ENCODE peak calls at places on chromosomes 16 and 17, in nine cellular contexts. One of them, this sample, is unnamed. For H3K4me1, the result is how much of the 10 kb centered on the place peaks cover.

GRCh38 chr16:87459833-87460232 is 33.0 kb downstream of the ZCCHC14 start:
- DNase-seq in adipocyte: no peak
- DNase-seq in MM.1S: no peak
- DNase-seq in BE2C: no peak
- DNase-seq in transverse colon: no peak
- DNase-seq in A549: no peak
- DNase-seq in psoas muscle: no peak
- DNase-seq in tibial nerve: no peak
- DNase-seq in mucosa of descending colon: no peak
- DNase-seq in this sample: no peak

GRCh38 chr16:64648282-64648681 is 473.6 kb downstream of the CDH11 start:
- DNase-seq in adipocyte: no peak
- DNase-seq in MM.1S: no peak
- DNase-seq in BE2C: no peak
- DNase-seq in transverse colon: no peak
- DNase-seq in A549: no peak
- DNase-seq in psoas muscle: no peak
- DNase-seq in tibial nerve: no peak
- DNase-seq in mucosa of descending colon: no peak
- DNase-seq in this sample: no peak

GRCh38 chr17:66791337-66791736 is 43.6 kb upstream of the CACNG5 start:
- DNase-seq in adipocyte: no peak
- DNase-seq in MM.1S: no peak
- DNase-seq in BE2C: no peak
- DNase-seq in transverse colon: no peak
- DNase-seq in A549: no peak
- DNase-seq in psoas muscle: no peak
- DNase-seq in tibial nerve: peak
- DNase-seq in mucosa of descending colon: peak
- DNase-seq in this sample: no peak

GRCh38 chr17:44083250-44083849 is 12.8 kb downstream of the G6PC3 start:
- DNase-seq in adipocyte: no peak
- DNase-seq in MM.1S: no peak
- DNase-seq in BE2C: peak
- DNase-seq in transverse colon: no peak
- DNase-seq in A549: peak
- DNase-seq in psoas muscle: no peak
- DNase-seq in tibial nerve: no peak
- DNase-seq in mucosa of descending colon: no peak
- DNase-seq in this sample: no peak

GRCh38 chr17:3827124-3827773 is 18.8 kb downstream of the NCBP3 start:
- DNase-seq in adipocyte: peak
- DNase-seq in MM.1S: peak
- DNase-seq in BE2C: peak
- DNase-seq in transverse colon: peak
- DNase-seq in A549: peak
- DNase-seq in psoas muscle: no peak
- DNase-seq in tibial nerve: peak
- DNase-seq in mucosa of descending colon: peak
- DNase-seq in this sample: peak

GRCh38 chr16:67142342-67142741 is 8.5 kb downstream of the B3GNT9 start:
- DNase-seq in adipocyte: no peak
- DNase-seq in MM.1S: no peak
- DNase-seq in BE2C: no peak
- DNase-seq in transverse colon: no peak
- DNase-seq in A549: no peak
- DNase-seq in psoas muscle: no peak
- DNase-seq in tibial nerve: no peak
- DNase-seq in mucosa of descending colon: no peak
- DNase-seq in this sample: no peak

GRCh38 chr17:50829336-50829735 is 6.0 kb upstream of the WFIKKN2 start:
- DNase-seq in adipocyte: no peak
- DNase-seq in MM.1S: peak
- DNase-seq in BE2C: no peak
- DNase-seq in transverse colon: no peak
- DNase-seq in A549: no peak
- DNase-seq in psoas muscle: no peak
- DNase-seq in tibial nerve: no peak
- DNase-seq in mucosa of descending colon: no peak
- DNase-seq in this sample: no peak

GRCh38 chr17:31053076-31053475 is 41.7 kb upstream of the NF1 start:
- DNase-seq in adipocyte: no peak
- DNase-seq in MM.1S: no peak
- DNase-seq in BE2C: no peak
- DNase-seq in transverse colon: no peak
- DNase-seq in A549: no peak
- DNase-seq in psoas muscle: no peak
- DNase-seq in tibial nerve: no peak
- DNase-seq in mucosa of descending colon: no peak
- DNase-seq in this sample: no peak

GRCh38 chr17:60127068-60128064 is 22.4 kb upstream of the CA4 start:
- DNase-seq in adipocyte: no peak
- DNase-seq in MM.1S: no peak
- DNase-seq in BE2C: no peak
- DNase-seq in transverse colon: no peak
- DNase-seq in A549: no peak
- DNase-seq in psoas muscle: no peak
- DNase-seq in tibial nerve: no peak
- DNase-seq in mucosa of descending colon: no peak
- DNase-seq in this sample: no peak

GRCh38 chr17:40071720-40072480 is 9.1 kb downstream of the THRA start:
- DNase-seq in adipocyte: peak
- DNase-seq in MM.1S: no peak
- DNase-seq in BE2C: peak
- DNase-seq in transverse colon: peak
- DNase-seq in A549: peak
- DNase-seq in psoas muscle: peak
- DNase-seq in tibial nerve: peak
- DNase-seq in mucosa of descending colon: peak
- DNase-seq in this sample: no peak

GRCh38 chr16:67249178-67249759 is 490 bp downstream of the SLC9A5 start:
- DNase-seq in adipocyte: no peak
- DNase-seq in MM.1S: no peak
- DNase-seq in BE2C: no peak
- DNase-seq in transverse colon: no peak
- DNase-seq in A549: no peak
- DNase-seq in psoas muscle: peak
- DNase-seq in tibial nerve: no peak
- DNase-seq in mucosa of descending colon: no peak
- DNase-seq in this sample: peak

GRCh38 chr17:76051071-76051467 is 21.2 kb downstream of the SRP68 start:
- DNase-seq in adipocyte: no peak
- DNase-seq in MM.1S: no peak
- DNase-seq in BE2C: no peak
- DNase-seq in transverse colon: no peak
- DNase-seq in A549: no peak
- DNase-seq in psoas muscle: no peak
- DNase-seq in tibial nerve: no peak
- DNase-seq in mucosa of descending colon: no peak
- DNase-seq in this sample: no peak

GRCh38 chr17:31533546-31534155 is 142.2 kb downstream of the RAB11FIP4 start:
- DNase-seq in adipocyte: peak
- DNase-seq in MM.1S: no peak
- DNase-seq in BE2C: peak
- DNase-seq in transverse colon: no peak
- DNase-seq in A549: peak
- DNase-seq in psoas muscle: no peak
- DNase-seq in tibial nerve: no peak
- DNase-seq in mucosa of descending colon: no peak
- DNase-seq in this sample: peak

GRCh38 chr16:86975445-86975844 is 341.7 kb downstream of the C16orf95 start:
- DNase-seq in adipocyte: peak
- DNase-seq in MM.1S: no peak
- DNase-seq in BE2C: peak
- DNase-seq in transverse colon: no peak
- DNase-seq in A549: peak
- DNase-seq in psoas muscle: no peak
- DNase-seq in tibial nerve: peak
- DNase-seq in mucosa of descending colon: no peak
- DNase-seq in this sample: no peak

GRCh38 chr16:23227529-23227928 is 45.0 kb downstream of the SCNN1G start:
- DNase-seq in adipocyte: no peak
- DNase-seq in MM.1S: no peak
- DNase-seq in BE2C: peak
- DNase-seq in transverse colon: no peak
- DNase-seq in A549: peak
- DNase-seq in psoas muscle: no peak
- DNase-seq in tibial nerve: no peak
- DNase-seq in mucosa of descending colon: no peak
- DNase-seq in this sample: peak

GRCh38 chr16:359871-360697 is 7.6 kb upstream of the AXIN1 start:
- DNase-seq in adipocyte: no peak
- DNase-seq in MM.1S: no peak
- DNase-seq in BE2C: no peak
- DNase-seq in transverse colon: peak
- DNase-seq in A549: no peak
- DNase-seq in psoas muscle: peak
- DNase-seq in tibial nerve: no peak
- DNase-seq in mucosa of descending colon: no peak
- DNase-seq in this sample: no peak

GRCh38 chr16:25051446-25052160 is 36.4 kb upstream of the ARHGAP17 start:
- DNase-seq in adipocyte: peak
- DNase-seq in MM.1S: no peak
- DNase-seq in BE2C: no peak
- DNase-seq in transverse colon: no peak
- DNase-seq in A549: peak
- DNase-seq in psoas muscle: no peak
- DNase-seq in tibial nerve: no peak
- DNase-seq in mucosa of descending colon: no peak
- DNase-seq in this sample: no peak

GRCh38 chr17:45441536-45442310 is 9.1 kb upstream of the ARHGAP27 start:
- DNase-seq in adipocyte: no peak
- DNase-seq in MM.1S: no peak
- DNase-seq in BE2C: no peak
- DNase-seq in transverse colon: no peak
- DNase-seq in A549: no peak
- DNase-seq in psoas muscle: no peak
- DNase-seq in tibial nerve: no peak
- DNase-seq in mucosa of descending colon: no peak
- DNase-seq in this sample: no peak

DNA sequence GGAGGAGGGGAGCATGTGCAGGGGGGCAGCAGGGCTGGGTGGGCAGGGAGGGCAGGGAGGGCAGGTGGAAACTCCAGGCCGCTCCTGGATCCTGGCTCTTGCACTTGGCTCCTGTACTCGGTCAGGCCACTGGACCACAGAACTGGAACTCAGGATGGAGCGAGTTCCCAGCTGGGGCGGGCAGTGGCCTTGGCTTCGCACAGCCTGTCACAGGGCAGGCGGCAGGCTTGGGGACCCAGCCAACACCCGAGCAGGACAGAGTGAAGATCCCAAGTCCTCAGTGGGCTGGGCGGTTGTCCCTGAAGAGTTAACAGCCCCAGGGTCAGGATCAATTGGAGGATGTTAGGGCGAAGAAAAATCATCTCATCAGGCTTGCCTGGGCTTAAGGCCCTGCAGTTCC is 22.1 kb downstream of the ZNF423 start:
- DNase-seq in adipocyte: no peak
- DNase-seq in MM.1S: no peak
- DNase-seq in BE2C: no peak
- DNase-seq in transverse colon: no peak
- DNase-seq in A549: no peak
- DNase-seq in psoas muscle: peak
- DNase-seq in tibial nerve: no peak
- DNase-seq in mucosa of descending colon: no peak
- DNase-seq in this sample: no peak
- H3K4me1 ChIP-seq in adipocyte: half or more
- H3K4me1 ChIP-seq in MM.1S: under half
- H3K4me1 ChIP-seq in BE2C: under half
- H3K4me1 ChIP-seq in transverse colon: under half
- H3K4me1 ChIP-seq in A549: under half
- H3K4me1 ChIP-seq in psoas muscle: half or more
- H3K4me1 ChIP-seq in tibial nerve: under half
- H3K4me1 ChIP-seq in mucosa of descending colon: under half
- H3K4me1 ChIP-seq in this sample: under half

GRCh38 chr16:82049484-82049883 is 14.4 kb downstream of the HSD17B2 start:
- DNase-seq in adipocyte: no peak
- DNase-seq in MM.1S: no peak
- DNase-seq in BE2C: no peak
- DNase-seq in transverse colon: no peak
- DNase-seq in A549: no peak
- DNase-seq in psoas muscle: no peak
- DNase-seq in tibial nerve: no peak
- DNase-seq in mucosa of descending colon: no peak
- DNase-seq in this sample: no peak
- H3K4me1 ChIP-seq in adipocyte: under half
- H3K4me1 ChIP-seq in MM.1S: under half
- H3K4me1 ChIP-seq in BE2C: under half
- H3K4me1 ChIP-seq in transverse colon: under half
- H3K4me1 ChIP-seq in A549: under half
- H3K4me1 ChIP-seq in psoas muscle: under half
- H3K4me1 ChIP-seq in tibial nerve: under half
- H3K4me1 ChIP-seq in mucosa of descending colon: under half
- H3K4me1 ChIP-seq in this sample: under half

GRCh38 chr17:62819511-62820221 is 11.6 kb upstream of the MARCHF10 start:
- DNase-seq in adipocyte: peak
- DNase-seq in MM.1S: no peak
- DNase-seq in BE2C: peak
- DNase-seq in transverse colon: peak
- DNase-seq in A549: peak
- DNase-seq in psoas muscle: peak
- DNase-seq in tibial nerve: peak
- DNase-seq in mucosa of descending colon: peak
- DNase-seq in this sample: no peak
- H3K4me1 ChIP-seq in adipocyte: under half
- H3K4me1 ChIP-seq in MM.1S: under half
- H3K4me1 ChIP-seq in BE2C: under half
- H3K4me1 ChIP-seq in transverse colon: under half
- H3K4me1 ChIP-seq in A549: half or more
- H3K4me1 ChIP-seq in psoas muscle: under half
- H3K4me1 ChIP-seq in tibial nerve: under half
- H3K4me1 ChIP-seq in mucosa of descending colon: under half
- H3K4me1 ChIP-seq in this sample: under half

DNA sequence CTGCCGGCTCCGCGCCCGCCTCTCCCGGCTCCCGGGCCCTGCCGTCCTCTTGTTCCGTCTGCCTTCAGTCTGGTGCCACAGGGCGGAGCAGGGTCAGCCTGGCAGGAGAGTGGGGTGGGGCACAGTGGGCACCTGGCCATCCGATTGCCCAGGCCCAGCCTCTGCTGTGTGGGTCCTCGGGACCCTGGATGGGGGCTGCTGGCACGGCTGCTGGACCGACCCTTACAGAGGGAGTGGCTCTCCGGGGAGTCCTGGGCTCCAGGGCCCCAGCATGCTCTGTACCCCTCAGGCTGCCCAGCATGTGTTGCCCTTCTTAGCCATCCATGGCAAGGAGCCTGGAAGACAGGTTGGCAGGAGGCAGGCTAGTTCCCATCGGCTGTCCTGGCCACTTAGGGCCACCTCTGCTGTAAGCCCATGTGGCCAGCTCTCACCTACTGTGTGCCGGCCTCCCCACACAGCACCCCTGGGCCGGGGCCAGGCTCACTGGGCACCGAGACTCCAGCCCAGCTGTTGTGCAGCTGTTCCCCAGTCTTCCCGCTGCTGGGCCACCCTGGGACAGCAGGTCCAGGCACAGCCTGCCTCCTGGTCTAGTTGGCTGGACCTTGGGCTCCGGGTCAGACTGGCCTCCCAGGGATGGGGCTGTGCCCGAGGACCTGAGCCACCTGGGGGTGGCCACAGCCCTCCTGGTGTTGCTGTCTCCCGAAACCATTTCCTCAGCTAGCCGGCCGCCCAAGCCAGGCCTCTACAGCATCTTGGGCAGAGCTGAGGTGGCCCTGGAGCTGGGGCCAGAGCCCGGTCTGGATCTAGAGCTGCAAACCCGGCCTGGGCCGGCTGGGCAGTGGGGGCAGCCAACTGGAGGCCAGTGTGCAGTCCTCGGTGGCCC is 24.9 kb downstream of the BAHCC1 start:
- DNase-seq in adipocyte: no peak
- DNase-seq in MM.1S: no peak
- DNase-seq in BE2C: no peak
- DNase-seq in transverse colon: no peak
- DNase-seq in A549: peak
- DNase-seq in psoas muscle: no peak
- DNase-seq in tibial nerve: no peak
- DNase-seq in mucosa of descending colon: peak
- DNase-seq in this sample: no peak
- H3K4me1 ChIP-seq in adipocyte: half or more
- H3K4me1 ChIP-seq in MM.1S: under half
- H3K4me1 ChIP-seq in BE2C: under half
- H3K4me1 ChIP-seq in transverse colon: under half
- H3K4me1 ChIP-seq in A549: half or more
- H3K4me1 ChIP-seq in psoas muscle: half or more
- H3K4me1 ChIP-seq in tibial nerve: under half
- H3K4me1 ChIP-seq in mucosa of descending colon: under half
- H3K4me1 ChIP-seq in this sample: under half

This sample was measured in Karpas-422.